ENCODE peak calls at places on chromosomes 13 and 19, in nine cellular contexts. R is ovary, N is transverse colon, V is right atrium auricular region, H is GM12864, M is endodermal cell, A is IMR-90, P is GM12865, S is tibial artery. C is an unnamed sample.

GRCh38 chr13:97568850-97569249 is 134.9 kb downstream of the RAP2A start:
- DNase-seq in S (no peak), M (peak; percentile 75), H (no peak), V (no peak), A (no peak), N (peak; percentile 9), P (no peak), R (no peak), C (no peak)

GRCh38 chr13:74092711-74093110 is 41.5 kb downstream of the KLF12 start:
- DNase-seq in P (no peak), S (no peak), H (no peak), R (no peak), A (no peak), N (no peak), M (no peak), V (no peak), C (no peak)

GRCh38 chr13:79936368-79937136 is 404.4 kb downstream of the SPRY2 start:
- DNase-seq in V (peak; percentile 75), M (no peak), S (peak; percentile 28), R (no peak), N (no peak), A (peak; percentile 100), P (peak; percentile 2), H (no peak), C (peak; percentile 99)

GRCh38 chr19:46420056-46420455 is 6.7 kb upstream of the CCDC8 start:
- DNase-seq in A (no peak), M (no peak), H (no peak), R (no peak), P (no peak), V (no peak), S (no peak), N (no peak), C (no peak)

GRCh38 chr19:51196181-51196580 is 28.7 kb upstream of the CD33 start:
- DNase-seq in M (no peak), R (no peak), S (no peak), V (no peak), A (no peak), P (peak; percentile 15), N (no peak), H (no peak), C (no peak)

GRCh38 chr19:35513975-35514809 is 743 bp upstream of the DMKN start:
- DNase-seq in A (no peak), M (peak; percentile 85), P (no peak), S (no peak), R (no peak), V (no peak), H (no peak), N (no peak), C (no peak)

GRCh38 chr13:91154954-91155353 is 192.5 kb upstream of the MIR17HG start:
- DNase-seq in H (no peak), V (no peak), R (no peak), S (peak; percentile 28), A (no peak), N (no peak), P (no peak), M (no peak), C (no peak)

GRCh38 chr13:33497146-33497845 is 211.7 kb upstream of the STARD13 start:
- DNase-seq in V (no peak), A (peak; percentile 79), R (no peak), H (no peak), S (no peak), M (no peak), P (no peak), N (no peak), C (no peak)

GRCh38 chr19:35216026-35216832 is 12.3 kb downstream of the FAM187B start:
- DNase-seq in P (no peak), S (no peak), A (no peak), R (no peak), V (no peak), H (no peak), N (no peak), M (no peak), C (no peak)

GRCh38 chr19:53183146-53183545 is 10.0 kb downstream of the ZNF665 start:
- DNase-seq in N (no peak), V (no peak), H (no peak), A (peak; percentile 66), S (no peak), P (no peak), M (no peak), R (no peak), C (peak; percentile 37)

GRCh38 chr19:53333071-53333465 is 481 bp upstream of the ZNF845 start:
- DNase-seq in R (peak; percentile 44), M (peak; percentile 87), N (peak; percentile 44), H (no peak), V (peak; percentile 68), S (peak; percentile 55), P (peak; percentile 7), A (no peak), C (peak; percentile 5)

GRCh38 chr19:15977193-15977592 is 28.4 kb downstream of the OR10H4 start:
- DNase-seq in S (no peak), A (no peak), M (no peak), N (no peak), V (no peak), R (no peak), P (no peak), H (no peak), C (no peak)

GRCh38 chr13:99442273-99442895 is 58.9 kb upstream of the TM9SF2 start:
- DNase-seq in R (no peak), V (no peak), A (peak; percentile 45), S (peak; percentile 39), M (peak; percentile 74), P (peak; percentile 68), H (no peak), N (peak; percentile 47), C (peak; percentile 38)

GRCh38 chr13:28337196-28338045 is 157.5 kb downstream of the FLT1 start:
- DNase-seq in P (no peak), S (no peak), A (peak; percentile 89), V (no peak), N (no peak), M (no peak), H (no peak), R (no peak), C (peak; percentile 47)

GRCh38 chr13:75225288-75225687 is 256.7 kb downstream of the TBC1D4 start:
- DNase-seq in S (no peak), V (no peak), A (no peak), H (no peak), R (no peak), N (no peak), P (no peak), M (no peak), C (no peak)

GRCh38 chr13:51681037-51681678 is 96.9 kb downstream of the WDFY2 start:
- DNase-seq in A (peak; percentile 88), S (no peak), M (no peak), R (no peak), V (no peak), P (peak; percentile 14), N (no peak), H (no peak), C (peak; percentile 53)

GRCh38 chr13:30216111-30216510 is 91.2 kb downstream of the KATNAL1 start:
- DNase-seq in H (no peak), N (no peak), P (no peak), S (no peak), A (no peak), M (peak; percentile 55), R (no peak), V (no peak), C (peak; percentile 23)

GRCh38 chr19:18435185-18435841 is 2.6 kb downstream of the ISYNA1 start:
- DNase-seq in M (peak; percentile 52), H (no peak), V (no peak), A (no peak), R (peak; percentile 37), P (no peak), N (no peak), S (no peak), C (no peak)

GRCh38 chr19:18433735-18434398 is 4.1 kb downstream of the ISYNA1 start:
- DNase-seq in H (no peak), S (no peak), V (no peak), P (no peak), A (no peak), M (peak; percentile 87), R (peak; percentile 57), N (no peak), C (no peak)

GRCh38 chr19:18435848-18436631 is 1.9 kb downstream of the ISYNA1 start:
- DNase-seq in P (no peak), N (no peak), R (peak; percentile 36), A (no peak), V (no peak), M (peak; percentile 51), H (no peak), S (no peak), C (no peak)

GRCh38 chr19:18433039-18433691 is 4.8 kb downstream of the ISYNA1 start:
- DNase-seq in N (no peak), H (no peak), M (peak; percentile 81), R (peak; percentile 62), A (no peak), V (no peak), S (no peak), P (peak; percentile 86), C (no peak)

GRCh38 chr19:18434411-18435184 is 3.3 kb downstream of the ISYNA1 start:
- DNase-seq in M (peak; percentile 47), H (no peak), A (no peak), N (no peak), R (peak; percentile 55), S (no peak), P (no peak), V (no peak), C (no peak)
- H3K4me3 ChIP-seq in M (no peak overlapping the region), H (peak overlapping the region; percentile 64), A (no peak overlapping the region), N (no peak overlapping the region), R (no peak overlapping the region), S (peak overlapping the region; percentile 50), P (peak overlapping the region; percentile 59), V (peak overlapping the region; percentile 59), C (peak overlapping the region; percentile 39)

GRCh38 chr13:55230570-55230908 is 1910.2 kb upstream of the PRR20A start:
- DNase-seq in A (no peak), P (no peak), N (no peak), V (no peak), H (no peak), R (no peak), S (no peak), M (no peak), C (no peak)
- TF ChIP-seq CTCF in A (no peak), P (no peak), N (no peak), V (no peak), H (no peak), R (no peak), S (no peak), M (peak; percentile 66), C (no peak)

GRCh38 chr19:38737297-38737865 is 6.9 kb downstream of the CAPN12 start:
- DNase-seq in M (no peak), H (no peak), A (no peak), R (no peak), P (peak; percentile 1), S (no peak), V (no peak), N (no peak), C (no peak)
- H3K4me3 ChIP-seq in M (no peak overlapping the region), H (no peak overlapping the region), A (no peak overlapping the region), R (no peak overlapping the region), P (no peak overlapping the region), S (no peak overlapping the region), V (no peak overlapping the region), N (no peak overlapping the region), C (no peak overlapping the region)

DNA sequence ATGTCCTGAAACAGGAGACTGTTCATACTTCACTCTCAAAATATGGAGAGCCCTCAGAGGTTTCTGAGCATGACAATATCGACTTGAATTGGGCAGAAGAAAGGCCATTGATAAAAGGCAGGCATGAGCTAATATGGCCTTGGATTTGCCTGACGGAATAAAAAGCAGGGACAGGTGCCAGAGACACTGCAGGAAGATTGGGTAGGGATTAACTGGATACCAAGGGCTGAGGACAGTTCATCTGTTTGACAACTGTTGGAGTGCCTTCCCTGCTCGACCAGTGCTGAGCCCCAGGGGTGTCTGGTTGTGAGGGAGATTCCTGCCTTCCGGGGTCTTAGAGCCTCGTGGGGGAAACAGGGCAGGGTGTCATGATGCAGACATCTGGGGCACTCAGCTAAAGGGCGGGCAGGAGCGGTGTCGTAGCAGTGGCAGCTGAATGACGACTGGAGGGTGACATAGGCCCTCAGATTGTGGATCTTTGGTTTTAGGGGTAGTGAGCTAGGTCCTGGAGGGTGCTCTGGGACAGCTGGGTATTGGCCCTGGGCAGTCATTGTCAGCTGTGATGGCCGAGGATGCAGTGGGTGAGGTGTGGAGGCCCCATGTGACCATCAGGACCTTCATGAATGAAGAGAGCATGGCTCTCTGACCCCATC is 12.3 kb downstream of the GATAD2A start:
- DNase-seq in A (no peak), H (no peak), N (no peak), R (no peak), V (no peak), M (no peak), S (no peak), P (no peak), C (no peak)
- TF ChIP-seq CTCF in A (no peak), H (no peak), N (no peak), R (no peak), V (no peak), M (no peak), S (no peak), P (no peak), C (no peak)